ENCODE peak calls at places on chromosomes 6 and 20, in six cellular contexts. Y is right lobe of liver, G is transverse colon, Q is heart left ventricle, S is spleen, U is tibial nerve. I is an unnamed sample.

GRCh38 chr20:41454250-41454649 is 87.6 kb upstream of the EMILIN3 start:
- DNase-seq in Y (no peak), G (no peak), Q (no peak), S (no peak), U (no peak), I (no peak)

GRCh38 chr20:32339116-32339515 is 19.0 kb upstream of the ASXL1 start:
- DNase-seq in Y (no peak), G (no peak), Q (no peak), S (no peak), U (no peak), I (no peak)

GRCh38 chr20:1813101-1813529 is 82.1 kb upstream of the SIRPA start:
- DNase-seq in Y (peak), G (peak), Q (peak), S (no peak), U (peak), I (peak)

GRCh38 chr20:41175201-41175651 is 37.9 kb downstream of the PLCG1 start:
- DNase-seq in Y (no peak), G (no peak), Q (no peak), S (no peak), U (peak), I (peak)

GRCh38 chr20:62606551-62607201 is 35.6 kb upstream of the SLCO4A1 start:
- DNase-seq in Y (peak), G (peak), Q (peak), S (no peak), U (peak), I (no peak)

GRCh38 chr20:43185901-43186300 is 3.8 kb downstream of the PTPRT start:
- DNase-seq in Y (no peak), G (no peak), Q (no peak), S (no peak), U (no peak), I (no peak)

GRCh38 chr6:15319677-15320076 is 73.8 kb downstream of the JARID2 start:
- DNase-seq in Y (no peak), G (no peak), Q (no peak), S (no peak), U (no peak), I (no peak)

GRCh38 chr6:79570802-79571367 is 33.7 kb upstream of the LCA5 start:
- DNase-seq in Y (no peak), G (no peak), Q (no peak), S (no peak), U (no peak), I (no peak)

GRCh38 chr20:5880326-5880725 is 70.0 kb downstream of the TRMT6 start:
- DNase-seq in Y (no peak), G (no peak), Q (no peak), S (no peak), U (no peak), I (no peak)

GRCh38 chr6:137880633-137881521 is 13.8 kb downstream of the TNFAIP3 start:
- DNase-seq in Y (no peak), G (no peak), Q (no peak), S (peak), U (no peak), I (no peak)

GRCh38 chr20:64055893-64056638 is 6.6 kb upstream of the SOX18 start:
- DNase-seq in Y (peak), G (no peak), Q (peak), S (peak), U (no peak), I (no peak)

GRCh38 chr6:126628125-126628524 is 288.2 kb downstream of the CENPW start:
- DNase-seq in Y (no peak), G (no peak), Q (no peak), S (no peak), U (no peak), I (no peak)

GRCh38 chr6:158022749-158023596 is 41.3 kb downstream of the SYNJ2 start:
- DNase-seq in Y (peak), G (no peak), Q (peak), S (peak), U (no peak), I (no peak)

GRCh38 chr20:46348231-46348803 is 40.0 kb upstream of the CDH22 start:
- DNase-seq in Y (no peak), G (no peak), Q (no peak), S (no peak), U (peak), I (no peak)

GRCh38 chr20:32210206-32210605 is 2.5 kb downstream of the POFUT1 start:
- DNase-seq in Y (no peak), G (no peak), Q (no peak), S (no peak), U (no peak), I (no peak)

GRCh38 chr6:133230022-133230421 is 11.1 kb upstream of the EYA4 start:
- DNase-seq in Y (no peak), G (no peak), Q (no peak), S (no peak), U (no peak), I (no peak)

GRCh38 chr6:17740559-17741220 is 34.0 kb upstream of the NUP153 start:
- DNase-seq in Y (no peak), G (no peak), Q (no peak), S (no peak), U (no peak), I (no peak)

GRCh38 chr20:58039569-58040092 is 188.8 kb downstream of the ANKRD60 start:
- DNase-seq in Y (no peak), G (no peak), Q (no peak), S (peak), U (no peak), I (peak)

GRCh38 chr20:63060057-63060991 is 53.6 kb upstream of the BHLHE23 start:
- DNase-seq in Y (peak), G (no peak), Q (no peak), S (peak), U (no peak), I (no peak)

GRCh38 chr20:31764641-31765305 is 25.7 kb downstream of the TPX2 start:
- DNase-seq in Y (no peak), G (no peak), Q (no peak), S (no peak), U (no peak), I (no peak)

GRCh38 chr20:2745060-2745910 is 52.7 kb downstream of the EBF4 start:
- DNase-seq in Y (no peak), G (no peak), Q (no peak), S (peak), U (no peak), I (no peak)

GRCh38 chr6:149544646-149545257 is 1.1 kb downstream of the PPIL4 start:
- DNase-seq in Y (no peak), G (no peak), Q (no peak), S (no peak), U (no peak), I (no peak)

GRCh38 chr6:17066610-17067009 is 35.2 kb upstream of the STMND1 start:
- DNase-seq in Y (no peak), G (no peak), Q (no peak), S (no peak), U (no peak), I (no peak)

GRCh38 chr6:75611011-75611701 is 9.5 kb downstream of the SENP6 start:
- DNase-seq in Y (no peak), G (no peak), Q (no peak), S (no peak), U (no peak), I (no peak)

GRCh38 chr6:2641044-2641673 is 109.6 kb downstream of the MYLK4 start:
- DNase-seq in Y (no peak), G (no peak), Q (no peak), S (no peak), U (no peak), I (no peak)

GRCh38 chr6:142927904-142928303 is 17.1 kb downstream of the HIVEP2 start:
- DNase-seq in Y (no peak), G (no peak), Q (no peak), S (no peak), U (no peak), I (no peak)
- TF ChIP-seq POLR2A in Y (no peak), G (peak), Q (no peak), S (no peak), U (no peak), I (no peak)

GRCh38 chr6:161434921-161435411 is 161.1 kb upstream of the AGPAT4 start:
- DNase-seq in Y (no peak), G (no peak), Q (no peak), S (no peak), U (no peak), I (no peak)
- H3K4me3 ChIP-seq in Y (no peak), G (no peak), Q (no peak), S (no peak), U (no peak), I (no peak)

GRCh38 chr20:44570369-44570768 is 12.0 kb upstream of the PKIG start:
- DNase-seq in Y (no peak), G (no peak), Q (no peak), S (no peak), U (no peak), I (no peak)
- TF ChIP-seq CTCF in Y (no peak), G (no peak), Q (no peak), S (no peak), U (no peak), I (no peak)

DNA sequence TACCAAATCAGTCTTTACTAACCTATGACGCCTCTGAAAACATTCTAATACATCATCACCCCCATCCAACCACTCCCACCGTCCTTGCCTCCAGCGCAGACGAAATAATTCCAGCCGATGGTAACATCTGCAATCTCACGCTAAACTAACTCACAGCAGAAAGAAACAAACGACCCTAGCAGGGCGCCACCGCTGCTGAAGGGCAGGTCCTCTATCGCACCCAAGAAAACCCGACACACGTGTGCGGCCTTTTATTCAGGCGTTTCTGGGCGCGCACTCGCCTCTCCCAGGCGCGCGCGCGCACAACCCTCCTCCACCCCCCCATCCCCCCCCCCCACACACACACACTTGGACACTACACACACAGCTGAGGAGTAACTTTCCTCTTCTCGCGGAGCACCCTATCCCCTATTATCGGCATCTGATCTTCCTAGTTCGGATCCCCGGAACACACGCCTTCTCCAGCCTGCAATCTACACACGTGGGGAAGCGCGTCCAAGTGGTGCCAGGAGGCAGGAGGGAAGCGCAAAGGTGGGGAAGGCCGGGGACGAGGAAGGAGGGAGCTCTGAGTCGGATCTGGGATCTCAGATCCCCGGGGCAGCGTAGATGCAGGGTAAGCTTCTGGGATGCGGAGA is 1.4 kb downstream of the GFOD1 start:
- DNase-seq in Y (peak), G (peak), Q (peak), S (peak), U (no peak), I (no peak)
- TF ChIP-seq POLR2A in Y (peak), G (no peak), Q (no peak), S (no peak), U (no peak), I (no peak)

DNA sequence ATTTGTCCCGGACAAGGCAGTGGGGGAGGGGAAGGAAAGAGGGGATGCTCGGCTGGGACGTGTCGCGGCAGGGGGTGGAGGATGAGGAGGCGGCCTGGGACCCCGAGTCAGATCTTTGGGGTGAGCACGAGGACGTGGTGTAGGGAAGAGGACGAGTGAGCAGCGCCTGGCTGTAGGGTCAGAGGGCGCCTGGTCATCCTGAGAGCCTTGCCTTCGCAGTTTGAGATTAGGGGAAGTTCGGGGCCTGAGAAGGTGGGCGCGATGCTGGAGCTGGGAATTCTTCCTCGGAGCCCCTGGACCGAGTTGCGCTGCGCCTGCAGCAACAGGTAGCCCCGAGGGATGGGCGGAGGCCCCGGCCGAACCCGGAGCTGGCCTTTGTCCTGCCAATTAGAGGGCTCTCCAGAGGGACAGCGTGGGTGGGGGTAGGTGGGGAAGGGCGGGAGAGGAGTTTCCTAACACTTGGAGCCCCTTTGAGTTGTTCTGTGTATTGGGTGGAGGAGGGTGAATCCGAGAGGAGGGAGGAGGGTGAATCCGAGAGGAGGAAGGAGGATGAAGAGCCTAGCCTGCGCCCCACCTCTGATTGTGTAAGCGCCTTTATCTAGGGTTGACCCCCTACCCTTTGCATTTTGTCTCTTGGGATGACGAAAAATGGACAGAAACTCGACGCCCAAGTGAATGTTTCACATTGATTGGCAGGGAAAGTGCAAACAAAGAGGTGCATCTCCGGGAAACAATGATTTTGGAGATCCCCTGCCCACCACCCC is 72.1 kb downstream of the SOX4 start:
- DNase-seq in Y (no peak), G (no peak), Q (no peak), S (no peak), U (no peak), I (no peak)
- H3K4me3 ChIP-seq in Y (no peak), G (peak), Q (peak), S (peak), U (peak), I (peak)

DNA sequence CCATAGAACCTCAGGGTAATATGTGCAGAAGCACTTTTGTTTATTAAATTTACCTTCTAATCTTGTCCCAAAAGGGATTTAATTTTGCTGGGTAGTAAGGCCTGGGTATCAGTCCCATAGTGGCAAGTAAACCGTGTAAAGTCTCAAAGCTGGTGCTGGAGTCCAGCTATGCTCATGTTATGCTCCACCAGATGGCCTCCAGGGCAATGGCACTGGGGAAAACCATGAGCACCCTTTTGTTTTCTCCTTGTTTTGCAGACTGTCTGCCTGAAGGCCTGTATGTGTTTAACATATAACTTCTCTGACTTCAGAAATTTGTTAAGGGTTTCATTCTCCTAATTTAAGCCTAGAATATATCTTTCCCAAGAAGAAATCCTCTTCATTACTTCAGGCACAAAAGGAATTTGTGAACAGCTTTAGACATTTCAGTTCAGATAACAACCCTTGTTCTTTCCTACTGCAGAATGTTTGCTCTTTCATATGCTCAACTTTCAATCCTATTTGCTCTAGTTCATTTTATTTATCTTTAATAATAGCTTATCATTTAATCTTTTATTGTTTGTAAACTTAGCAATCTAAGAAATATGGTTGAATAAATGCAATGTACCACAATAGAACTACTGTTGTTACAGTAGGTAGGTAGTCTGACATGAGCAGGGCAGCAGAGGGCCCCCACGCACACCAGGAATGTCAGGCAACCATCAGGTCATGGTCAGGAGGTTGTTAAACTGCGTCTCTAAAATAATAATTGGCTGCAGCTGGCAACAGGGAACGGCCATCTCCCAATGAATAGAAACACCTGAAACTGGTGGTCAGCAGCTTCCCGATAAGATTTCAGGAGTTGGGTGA is 162.8 kb downstream of the TENT5A start:
- DNase-seq in Y (no peak), G (no peak), Q (no peak), S (no peak), U (no peak), I (no peak)
- TF ChIP-seq CTCF in Y (no peak), G (no peak), Q (peak), S (no peak), U (no peak), I (no peak)